ENCODE peak calls at places on chromosome 6, in six cellular contexts. C, V, X, Z, W and K are unnamed samples. For H3K4me1 and H3K9me3, the result is how much of the 10 kb centered on the place peaks cover.

GRCh38 chr6:128569737-128570438 is 49.5 kb upstream of the PTPRK start:
- DNase-seq in C (no peak), V (no peak), X (no peak), Z (no peak), W (no peak), K (peak)

GRCh38 chr6:40852667-40853383 is 186.2 kb downstream of the UNC5CL start:
- DNase-seq in C (no peak), V (no peak), X (no peak), Z (no peak), W (no peak), K (peak)

GRCh38 chr6:3455121-3455489 is 1.7 kb downstream of the SLC22A23 start:
- DNase-seq in C (no peak), V (peak), X (no peak), Z (peak), W (no peak), K (no peak)

GRCh38 chr6:127162808-127163207 is 44.3 kb downstream of the RSPO3 start:
- DNase-seq in C (no peak), V (no peak), X (no peak), Z (no peak), W (no peak), K (no peak)

GRCh38 chr6:79824231-79824630 is 123.1 kb downstream of the ELOVL4 start:
- DNase-seq in C (no peak), V (no peak), X (no peak), Z (no peak), W (no peak), K (no peak)

GRCh38 chr6:42230320-42231034 is 12.8 kb upstream of the MRPS10 start:
- DNase-seq in C (no peak), V (no peak), X (no peak), Z (no peak), W (no peak), K (peak)

GRCh38 chr6:149783551-149783950 is 34.0 kb downstream of the PCMT1 start:
- DNase-seq in C (no peak), V (no peak), X (no peak), Z (no peak), W (no peak), K (no peak)

GRCh38 chr6:5135783-5136376 is 50.7 kb downstream of the PPP1R3G start:
- DNase-seq in C (no peak), V (no peak), X (no peak), Z (no peak), W (no peak), K (no peak)

GRCh38 chr6:129513471-129513870 is 196.5 kb downstream of the ARHGAP18 start:
- DNase-seq in C (no peak), V (no peak), X (no peak), Z (no peak), W (no peak), K (no peak)

DNA sequence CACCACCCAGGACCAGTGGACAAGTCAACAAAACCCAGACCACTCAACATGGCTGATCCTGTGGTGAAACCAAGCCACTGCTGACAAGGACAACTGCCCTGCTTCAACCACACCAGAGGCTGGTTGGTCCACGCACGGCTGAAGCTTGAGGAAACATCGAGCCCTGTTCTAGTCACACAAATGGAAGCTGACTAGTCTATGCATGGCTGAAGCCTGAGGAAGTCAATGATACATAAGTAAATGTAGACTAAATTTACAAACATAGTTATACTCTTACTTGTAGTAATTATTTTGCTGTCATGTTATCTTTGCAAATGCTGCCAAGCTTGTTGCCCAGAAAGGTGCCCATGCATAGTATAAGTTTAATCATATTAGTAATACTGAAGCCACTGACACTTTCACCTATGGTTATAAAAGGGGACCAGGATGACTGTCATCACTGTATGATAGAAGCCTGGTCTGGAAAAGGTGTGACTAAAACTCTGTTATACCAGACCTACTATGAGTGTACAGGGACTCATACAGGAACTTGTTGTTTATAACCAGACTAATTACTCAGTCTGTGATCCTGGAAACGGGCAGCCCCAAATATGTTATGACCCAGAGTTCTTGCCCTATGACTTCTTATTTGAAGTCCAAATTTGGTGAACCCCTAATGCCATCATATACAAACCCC is 5.6 kb downstream of the IL22RA2 start:
- DNase-seq in C (no peak), V (no peak), X (no peak), Z (no peak), W (no peak), K (no peak)
- H3K4me1 ChIP-seq in C (under half), V (under half), X (under half), Z (under half), W (under half), K (under half)

GRCh38 chr6:22610127-22610526 is 40.8 kb downstream of the HDGFL1 start:
- DNase-seq in C (no peak), V (no peak), X (no peak), Z (no peak), W (no peak), K (no peak)
- H3K9me3 ChIP-seq in C (under half), V (under half), X (under half), Z (under half), W (under half), K (under half)

GRCh38 chr6:111677186-111677990 is 71.7 kb upstream of the TRAF3IP2 start:
- DNase-seq in C (no peak), V (no peak), X (no peak), Z (no peak), W (no peak), K (no peak)
- H3K4me1 ChIP-seq in C (under half), V (under half), X (under half), Z (under half), W (under half), K (under half)

GRCh38 chr6:121896771-121897170 is 461.3 kb downstream of the GJA1 start:
- DNase-seq in C (no peak), V (no peak), X (no peak), Z (no peak), W (no peak), K (no peak)
- H3K9me3 ChIP-seq in C (under half), V (under half), X (under half), Z (under half), W (under half), K (under half)